ENCODE peak calls at places on chromosomes 13 and 19, in nine cellular contexts. A is activated CD4-positive, alpha-beta T cell treated with anti-CD3 and anti-CD28 coated beads, Interleukin-2, amount 50 U/mL, for 48 hours; Q is mesothelial cell of epicardium; G is tibial nerve; P is glutamatergic neuron; T is HTR-8/SVneo; O is A549; R is NCI-H2081; J is frontal cortex. W is an unnamed sample.

GRCh38 chr19:54179921-54180452 is 7.0 kb upstream of the TMC4 start:
- DNase-seq in G (no peak), O (no peak), Q (no peak), P (peak; percentile 85), J (peak; percentile 69), T (no peak), R (peak; percentile 55), A (no peak), W (peak; percentile 35)

GRCh38 chr13:76481738-76482137 is 404.5 kb downstream of the KCTD12 start:
- DNase-seq in R (no peak), T (no peak), G (no peak), P (no peak), O (no peak), Q (no peak), J (no peak), A (no peak), W (peak; percentile 8)

GRCh38 chr19:39645800-39646411 is 9.8 kb upstream of the LGALS16 start:
- DNase-seq in T (peak; percentile 4), O (no peak), A (peak; percentile 23), Q (no peak), G (no peak), P (no peak), R (no peak), J (no peak), W (no peak)

GRCh38 chr19:55647732-55648656 is at the start of gene CCDC106:
- DNase-seq in O (peak; percentile 77), Q (peak; percentile 56), G (no peak), P (peak; percentile 81), J (peak; percentile 82), A (peak; percentile 40), T (peak; percentile 67), R (peak; percentile 83), W (no peak)

GRCh38 chr19:30391052-30391451 is 18.9 kb downstream of the ZNF536 start:
- DNase-seq in T (no peak), R (no peak), G (no peak), A (no peak), O (no peak), Q (no peak), J (no peak), P (no peak), W (no peak)

GRCh38 chr19:41711376-41712261 is 3.2 kb downstream of the CEACAM5 start:
- DNase-seq in Q (no peak), O (no peak), A (no peak), J (no peak), T (no peak), P (no peak), R (no peak), G (no peak), W (no peak)

GRCh38 chr19:8515317-8515716 is 1.4 kb upstream of the ZNF414 start:
- DNase-seq in R (no peak), Q (no peak), T (no peak), J (no peak), A (peak; percentile 57), P (no peak), O (no peak), G (no peak), W (no peak)

GRCh38 chr13:112693831-112694497 is 4.1 kb downstream of the ATP11A start:
- DNase-seq in A (no peak), R (peak; percentile 63), O (no peak), G (no peak), T (no peak), J (no peak), P (no peak), Q (no peak), W (peak; percentile 37)

GRCh38 chr19:48861313-48861712 is 7.1 kb downstream of the PLEKHA4 start:
- DNase-seq in R (no peak), T (no peak), Q (no peak), O (no peak), G (no peak), P (no peak), A (no peak), J (no peak), W (no peak)

GRCh38 chr13:25945596-25945995 is 106.2 kb downstream of the SHISA2 start:
- DNase-seq in J (peak; percentile 12), R (no peak), P (no peak), O (no peak), Q (no peak), A (no peak), G (no peak), T (no peak), W (no peak)

GRCh38 chr13:29758591-29759114 is 91.8 kb downstream of the UBL3 start:
- DNase-seq in J (no peak), R (no peak), O (no peak), A (peak; percentile 70), P (no peak), T (no peak), G (no peak), Q (no peak), W (no peak)

GRCh38 chr19:43777163-43777700 is 3.5 kb downstream of the KCNN4 start:
- DNase-seq in O (peak; percentile 57), Q (no peak), T (peak; percentile 76), G (no peak), P (no peak), A (no peak), J (no peak), R (no peak), W (no peak)

GRCh38 chr13:63455938-63456337 is 2040.3 kb upstream of the PCDH20 start:
- DNase-seq in G (no peak), J (no peak), O (no peak), R (no peak), A (no peak), T (no peak), P (no peak), Q (no peak), W (no peak)